ENCODE peak calls at places on chromosomes 11 and 22, in four cellular contexts. T is pancreas, F is ovary, C is dorsolateral prefrontal cortex. X is an unnamed sample.

GRCh38 chr11:16217631-16218030 is 138.7 kb downstream of the SOX6 start:
- DNase-seq in C (no peak), F (no peak), T (no peak), X (no peak)

GRCh38 chr11:15969281-15969680 is 387.1 kb downstream of the SOX6 start:
- DNase-seq in F (peak), C (peak), T (no peak), X (no peak)

GRCh38 chr22:37138879-37139561 is 10.7 kb downstream of the IL2RB start:
- DNase-seq in T (peak), C (no peak), F (no peak), X (no peak)

GRCh38 chr22:44085743-44086741 is 61.9 kb downstream of the PARVB start:
- DNase-seq in C (no peak), F (peak), T (no peak), X (peak)

GRCh38 chr11:112412383-112412782 is 151.7 kb upstream of the PLET1 start:
- DNase-seq in F (no peak), T (no peak), C (no peak), X (no peak)

GRCh38 chr11:100675115-100675650 is 11.9 kb upstream of the ARHGAP42 start:
- DNase-seq in T (no peak), C (no peak), F (no peak), X (no peak)

GRCh38 chr11:14645985-14646900 is 2.6 kb downstream of the PDE3B start:
- DNase-seq in F (no peak), C (no peak), T (no peak), X (no peak)

GRCh38 chr11:61609970-61610347 is 29.1 kb upstream of the SYT7 start:
- DNase-seq in T (peak), F (no peak), C (no peak), X (no peak)

GRCh38 chr11:93432247-93432646 is 101.7 kb downstream of the DEUP1 start:
- DNase-seq in T (no peak), F (no peak), C (no peak), X (no peak)

GRCh38 chr11:19713221-19714092 is 820 bp downstream of the NAV2 start:
- DNase-seq in T (peak), F (peak), C (no peak), X (no peak)

GRCh38 chr11:110430267-110431211 is 791 bp downstream of the FDX1 start:
- DNase-seq in C (peak), F (no peak), T (peak), X (peak)

GRCh38 chr11:44258839-44259420 is 51.0 kb downstream of the ALX4 start:
- DNase-seq in C (no peak), F (no peak), T (no peak), X (no peak)

GRCh38 chr11:96827164-96827563 is 437.4 kb downstream of the JRKL start:
- DNase-seq in T (no peak), F (no peak), C (no peak), X (no peak)

GRCh38 chr11:69599502-69599901 is 41.5 kb upstream of the CCND1 start:
- DNase-seq in C (no peak), F (no peak), T (no peak), X (no peak)

GRCh38 chr11:2587132-2587930 is 112.5 kb downstream of the KCNQ1OT1 start:
- DNase-seq in T (peak), C (peak), F (peak), X (peak)

GRCh38 chr22:26724414-26724813 is 67.0 kb downstream of the MIAT start:
- DNase-seq in T (no peak), C (no peak), F (no peak), X (peak)

GRCh38 chr11:45921561-45922424 is 663 bp upstream of the LARGE2 start:
- DNase-seq in C (no peak), T (peak), F (peak), X (peak)

GRCh38 chr11:44241851-44242250 is 68.1 kb downstream of the ALX4 start:
- DNase-seq in C (no peak), F (no peak), T (no peak), X (no peak)

GRCh38 chr22:38065539-38065938 is 8.3 kb downstream of the PICK1 start:
- DNase-seq in F (no peak), T (peak), C (no peak), X (no peak)

GRCh38 chr11:69483696-69484426 is 2.4 kb downstream of the LINC01488 start:
- DNase-seq in T (peak), C (no peak), F (no peak), X (no peak)

GRCh38 chr11:19426022-19426718 is 185.4 kb upstream of the E2F8 start:
- DNase-seq in F (no peak), C (no peak), T (no peak), X (no peak)

GRCh38 chr11:125625225-125625593 is 246 bp downstream of the CHEK1 start:
- DNase-seq in F (no peak), T (no peak), C (no peak), X (no peak)

GRCh38 chr11:31655483-31655882 is 145.9 kb downstream of the ELP4 start:
- DNase-seq in T (no peak), C (no peak), F (no peak), X (no peak)

GRCh38 chr11:112346586-112346985 is 85.9 kb upstream of the PLET1 start:
- DNase-seq in F (no peak), T (no peak), C (no peak), X (no peak)

GRCh38 chr11:83219095-83219494 is 25.6 kb downstream of the ANKRD42 start:
- DNase-seq in C (no peak), T (no peak), F (no peak), X (no peak)
- TF ChIP-seq CTCF in C (no peak), T (no peak), F (no peak), X (peak)

DNA sequence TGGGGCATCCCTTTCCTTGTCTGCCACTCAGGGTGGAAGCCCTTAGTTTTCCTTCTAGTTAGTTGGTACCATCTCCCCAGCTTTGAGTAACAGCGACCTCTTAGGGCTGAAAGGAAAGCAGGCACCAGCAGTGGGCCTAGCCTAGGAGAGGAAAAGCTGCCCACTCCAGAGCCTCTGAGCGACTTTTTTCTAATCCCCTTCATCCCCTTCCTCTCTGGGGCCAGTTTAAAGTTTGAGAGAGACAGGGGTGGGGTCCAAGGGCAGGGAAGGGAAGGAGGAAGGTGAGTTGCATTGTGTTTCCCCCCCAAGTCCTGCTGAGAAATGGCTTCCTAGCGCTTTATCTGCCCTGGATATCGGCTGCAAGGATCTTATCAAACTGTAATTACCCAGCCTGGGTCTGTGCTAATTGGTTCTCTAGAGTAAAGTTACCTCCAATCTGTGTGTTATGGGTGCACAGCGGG is 573.9 kb upstream of the CADM1 start:
- DNase-seq in T (no peak), F (no peak), C (no peak), X (peak)
- TF ChIP-seq CTCF in T (no peak), F (no peak), C (no peak), X (peak)

GRCh38 chr11:117946842-117947526 is 17.8 kb upstream of the TMPRSS13 start:
- DNase-seq in F (peak), T (peak), C (peak), X (peak)

GRCh38 chr11:117942255-117942654 is 13.1 kb upstream of the TMPRSS13 start:
- DNase-seq in F (no peak), T (no peak), C (no peak), X (no peak)

GRCh38 chr11:117946196-117946841 is 17.1 kb upstream of the TMPRSS13 start:
- DNase-seq in T (no peak), C (no peak), F (no peak), X (no peak)

GRCh38 chr11:117944554-117944953 is 15.4 kb upstream of the TMPRSS13 start:
- DNase-seq in T (no peak), F (no peak), C (no peak), X (peak)

DNA sequence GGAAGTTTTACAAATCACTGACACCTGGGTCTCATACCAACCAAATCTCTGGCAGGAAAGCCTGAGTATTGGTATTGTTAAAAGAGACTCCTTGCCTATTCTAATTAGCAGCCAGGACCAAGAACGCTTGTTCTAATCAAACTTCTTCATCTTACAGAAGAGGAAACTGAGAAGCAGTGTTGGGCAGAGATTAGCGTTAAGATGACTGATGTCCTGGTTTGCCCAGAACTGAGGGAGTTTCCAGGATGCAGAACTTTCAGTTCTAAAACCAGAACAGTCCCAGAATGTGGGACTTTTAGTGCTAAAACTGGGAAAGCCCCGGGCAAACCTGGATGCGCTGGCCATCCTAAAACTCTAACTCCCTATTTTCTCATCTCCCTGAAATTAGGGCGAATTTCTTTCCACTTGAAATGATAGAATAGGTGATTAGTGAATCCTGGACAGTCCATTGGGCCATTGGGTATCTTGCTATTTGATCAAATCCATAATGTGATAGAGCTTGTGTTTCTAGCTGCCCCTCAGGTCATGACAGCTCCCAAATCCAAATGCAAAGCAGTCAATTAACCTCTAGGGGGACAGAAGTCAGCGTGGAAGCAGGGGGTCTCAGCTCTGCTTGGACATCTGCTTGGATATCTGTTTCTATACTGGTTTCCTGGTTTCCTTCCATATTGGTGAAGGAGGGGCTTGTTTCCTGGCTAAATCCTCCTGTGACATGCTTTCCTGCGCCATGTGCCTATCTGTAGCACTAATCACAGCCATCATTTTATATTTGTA is 16.0 kb upstream of the TMPRSS13 start:
- DNase-seq in T (no peak), F (no peak), C (no peak), X (peak)
- TF ChIP-seq CTCF in T (no peak), F (no peak), C (no peak), X (no peak)

GRCh38 chr11:26914968-26915367 is 78.9 kb upstream of the FIBIN start:
- DNase-seq in F (no peak), T (no peak), C (no peak), X (no peak)
- TF ChIP-seq CTCF in F (no peak), T (no peak), C (no peak), X (no peak)

X was measured in GM20000.